ENCODE peak calls at places on chromosomes 5 and 9, in eight cellular contexts. W is SJSA1, U is kidney, M is H7, A is colonic mucosa, R is cardiac fibroblast, C is fibroblast of mammary gland, Z is fibroblast of pulmonary artery. E is an unnamed sample.

GRCh38 chr5:151214614-151215545 is 9.0 kb downstream of the CCDC69 start:
- DNase-seq in R (no peak), A (no peak), M (no peak), Z (no peak), W (no peak), C (no peak), U (no peak), E (no peak)

GRCh38 chr9:83934569-83935275 is 13.5 kb upstream of the KIF27 start:
- DNase-seq in R (peak), W (no peak), A (no peak), U (no peak), Z (peak), C (peak), M (no peak), E (no peak)

GRCh38 chr5:88634014-88634413 is 249.0 kb downstream of the MEF2C start:
- DNase-seq in Z (no peak), A (no peak), R (no peak), W (no peak), U (no peak), M (no peak), C (no peak), E (no peak)

GRCh38 chr5:144028058-144028457 is 142.4 kb downstream of the YIPF5 start:
- DNase-seq in U (no peak), W (no peak), C (peak), M (no peak), Z (peak), A (no peak), R (peak), E (no peak)

GRCh38 chr9:135255843-135256567 is 168.5 kb downstream of the OLFM1 start:
- DNase-seq in U (peak), R (no peak), C (no peak), Z (no peak), W (no peak), A (no peak), M (no peak), E (no peak)

GRCh38 chr9:4297151-4297794 is 2.6 kb downstream of the GLIS3 start:
- DNase-seq in Z (peak), U (peak), A (peak), C (peak), W (peak), M (peak), R (peak), E (peak)

GRCh38 chr9:108835831-108836230 is 20.0 kb downstream of the ACTL7B start:
- DNase-seq in R (peak), M (no peak), Z (no peak), C (no peak), U (no peak), A (no peak), W (no peak), E (no peak)

GRCh38 chr5:168055982-168056381 is 235.5 kb upstream of the WWC1 start:
- DNase-seq in Z (no peak), R (no peak), A (no peak), W (no peak), U (no peak), C (no peak), M (no peak), E (no peak)

GRCh38 chr5:142922223-142922952 is 152.2 kb downstream of the ARHGAP26 start:
- DNase-seq in M (peak), U (no peak), Z (peak), C (peak), W (peak), A (no peak), R (peak), E (no peak)

GRCh38 chr5:66945389-66946349 is 250.9 kb downstream of the CD180 start:
- DNase-seq in W (no peak), U (no peak), C (no peak), A (no peak), R (peak), M (no peak), Z (peak), E (no peak)

GRCh38 chr9:18791074-18791473 is 241.9 kb downstream of the SAXO1 start:
- DNase-seq in U (no peak), W (peak), A (no peak), R (peak), C (no peak), M (peak), Z (peak), E (no peak)

GRCh38 chr9:7234144-7234543 is 476.4 kb downstream of the KDM4C start:
- DNase-seq in C (peak), W (no peak), Z (peak), A (no peak), M (peak), U (no peak), R (peak), E (peak)

GRCh38 chr5:11300736-11301135 is 539.7 kb upstream of the DAP start:
- DNase-seq in M (no peak), Z (no peak), R (no peak), U (no peak), W (no peak), A (no peak), C (no peak), E (no peak)

GRCh38 chr5:140221697-140222223 is 46.8 kb downstream of the CYSTM1 start:
- DNase-seq in W (peak), U (no peak), C (peak), Z (peak), M (no peak), R (peak), A (peak), E (no peak)

GRCh38 chr5:65769539-65769938 is 47.5 kb downstream of the NLN start:
- DNase-seq in U (no peak), R (peak), A (no peak), Z (peak), W (peak), C (peak), M (no peak), E (peak)

GRCh38 chr9:95980262-95981125 is 105.0 kb downstream of the ERCC6L2 start:
- DNase-seq in A (no peak), W (peak), U (no peak), Z (peak), R (peak), M (no peak), C (peak), E (no peak)

GRCh38 chr5:174733836-174734235 is 9.5 kb downstream of the MSX2 start:
- DNase-seq in R (no peak), A (no peak), C (no peak), W (no peak), M (no peak), U (no peak), Z (no peak), E (no peak)

GRCh38 chr5:138467711-138468132 is 2.4 kb downstream of the EGR1 start:
- DNase-seq in M (peak), C (no peak), U (no peak), R (no peak), A (no peak), Z (no peak), W (no peak), E (no peak)

GRCh38 chr5:138469540-138470321 is 4.5 kb downstream of the EGR1 start:
- DNase-seq in U (no peak), A (no peak), W (peak), Z (peak), C (peak), M (no peak), R (peak), E (no peak)

GRCh38 chr5:138466900-138467710 is 1.8 kb downstream of the EGR1 start:
- DNase-seq in Z (peak), A (no peak), W (peak), R (peak), U (peak), M (peak), C (no peak), E (no peak)

GRCh38 chr5:138468966-138469539 is 3.8 kb downstream of the EGR1 start:
- DNase-seq in Z (peak), M (peak), A (no peak), U (no peak), W (peak), R (no peak), C (no peak), E (no peak)

DNA sequence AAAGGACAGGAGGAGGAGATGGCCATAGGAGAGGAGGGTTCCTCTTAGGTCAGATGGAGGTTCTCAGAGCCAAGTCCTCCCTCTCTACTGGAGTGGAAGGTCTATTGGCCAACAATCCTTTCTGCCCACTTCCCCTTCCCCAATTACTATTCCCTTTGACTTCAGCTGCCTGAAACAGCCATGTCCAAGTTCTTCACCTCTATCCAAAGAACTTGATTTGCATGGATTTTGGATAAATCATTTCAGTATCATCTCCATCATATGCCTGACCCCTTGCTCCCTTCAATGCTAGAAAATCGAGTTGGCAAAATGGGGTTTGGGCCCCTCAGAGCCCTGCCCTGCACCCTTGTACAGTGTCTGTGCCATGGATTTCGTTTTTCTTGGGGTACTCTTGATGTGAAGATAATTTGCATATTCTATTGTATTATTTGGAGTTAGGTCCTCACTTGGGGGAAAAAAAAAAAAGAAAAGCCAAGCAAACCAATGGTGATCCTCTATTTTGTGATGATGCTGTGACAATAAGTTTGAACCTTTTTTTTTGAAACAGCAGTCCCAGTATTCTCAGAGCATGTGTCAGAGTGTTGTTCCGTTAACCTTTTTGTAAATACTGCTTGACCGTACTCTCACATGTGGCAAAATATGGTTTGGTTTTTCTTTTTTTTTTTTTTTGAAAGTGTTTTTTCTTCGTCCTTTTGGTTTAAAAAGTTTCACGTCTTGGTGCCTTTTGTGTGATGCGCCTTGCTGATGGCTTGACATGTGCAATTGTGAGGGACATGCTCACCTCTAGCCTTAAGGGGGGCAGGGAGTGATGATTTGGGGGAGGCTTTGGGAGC is 3.1 kb downstream of the EGR1 start:
- DNase-seq in A (no peak), Z (peak), W (peak), M (no peak), R (peak), U (no peak), C (no peak), E (no peak)
- H3K4me3 ChIP-seq in A (no peak), Z (peak), W (no peak), M (no peak), R (no peak), U (peak), C (no peak), E (peak)

GRCh38 chr9:23830949-23831730 is 5.1 kb upstream of the ELAVL2 start:
- DNase-seq in A (no peak), U (no peak), R (no peak), M (no peak), Z (no peak), C (no peak), W (no peak), E (no peak)
- H3K4me3 ChIP-seq in A (no peak), U (no peak), R (no peak), M (peak), Z (no peak), C (no peak), W (no peak), E (no peak)

DNA sequence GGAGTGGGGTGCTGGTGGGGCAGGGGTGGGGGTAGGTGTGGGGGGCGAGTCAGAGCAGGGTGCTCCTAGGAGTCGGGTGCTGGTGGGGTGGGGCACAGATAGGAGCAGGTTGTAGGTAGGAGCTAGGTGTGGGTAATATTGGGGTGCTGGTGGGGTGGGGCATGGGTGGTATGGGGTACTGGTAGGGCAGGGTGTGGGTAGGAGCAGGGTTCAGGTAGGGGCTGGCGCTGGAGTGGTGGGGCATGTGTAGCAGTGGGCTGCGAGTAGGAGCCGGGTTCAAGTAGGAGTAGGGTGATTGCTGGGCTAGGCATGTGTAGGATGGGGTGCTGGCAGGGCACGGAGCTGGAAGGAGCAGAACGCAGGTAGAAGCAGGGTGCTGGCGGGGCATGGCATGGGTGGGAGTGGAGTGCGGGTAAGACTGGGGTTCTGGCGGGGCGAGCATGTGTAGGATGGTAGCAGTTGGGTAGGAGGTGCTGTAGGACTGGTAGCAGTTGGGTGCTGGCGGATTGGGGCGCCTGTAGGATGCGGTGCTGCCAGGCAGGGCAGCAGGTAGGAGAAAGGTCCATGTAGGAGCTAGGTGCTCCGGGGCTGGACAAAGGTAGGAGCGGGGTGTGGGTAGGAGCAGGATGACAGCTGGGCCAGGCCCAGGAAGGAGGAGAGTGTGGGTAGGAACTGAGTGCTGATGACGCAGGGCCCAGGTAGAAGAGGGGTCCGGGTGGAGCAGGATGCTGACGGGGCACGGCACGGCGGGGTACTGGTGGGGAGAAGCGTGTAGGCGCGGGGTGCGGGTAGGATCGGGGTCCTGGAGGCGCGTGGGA is 105.5 kb upstream of the SIMC1 start:
- DNase-seq in C (no peak), M (no peak), R (no peak), W (no peak), Z (no peak), A (no peak), U (peak), E (no peak)
- H3K4me3 ChIP-seq in C (no peak), M (peak), R (no peak), W (no peak), Z (no peak), A (no peak), U (no peak), E (no peak)

GRCh38 chr5:136087961-136088871 is 44.4 kb upstream of the SMAD5 start:
- DNase-seq in A (peak), W (peak), C (peak), Z (peak), U (peak), R (peak), M (no peak), E (no peak)
- H3K4me3 ChIP-seq in A (no peak), W (no peak), C (no peak), Z (peak), U (no peak), R (no peak), M (no peak), E (no peak)

GRCh38 chr5:73452215-73452614 is 3.6 kb upstream of the FOXD1 start:
- DNase-seq in A (no peak), W (no peak), M (no peak), Z (no peak), U (no peak), R (no peak), C (no peak), E (no peak)
- H3K4me3 ChIP-seq in A (no peak), W (no peak), M (no peak), Z (no peak), U (no peak), R (no peak), C (no peak), E (no peak)

DNA sequence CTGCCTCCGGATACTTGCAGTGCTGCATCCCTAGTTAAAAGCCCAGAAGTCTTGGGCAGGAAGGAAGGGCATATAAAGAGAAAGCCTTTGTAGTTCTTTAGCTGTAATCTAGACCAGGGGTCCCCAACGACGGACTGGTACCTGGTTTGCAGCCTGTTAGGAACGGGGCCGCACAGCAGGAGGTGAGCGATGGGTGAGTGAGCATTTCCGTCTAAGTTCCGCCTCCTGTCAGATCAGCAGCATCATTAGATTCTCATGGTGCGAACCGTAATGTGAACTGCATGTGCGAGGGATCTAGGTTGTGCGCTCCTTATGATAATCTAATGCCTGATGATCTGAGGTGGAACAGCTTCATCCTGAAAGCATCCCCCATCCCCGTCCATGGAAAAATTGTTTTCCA is 1.6 kb upstream of the SMIM15 start:
- DNase-seq in C (no peak), U (no peak), A (no peak), Z (no peak), R (no peak), W (no peak), M (peak), E (no peak)
- H3K4me3 ChIP-seq in C (no peak), U (peak), A (no peak), Z (no peak), R (no peak), W (no peak), M (no peak), E (peak)

GRCh38 chr5:122699226-122699625 is 75.7 kb upstream of the SNX2 start:
- DNase-seq in W (peak), R (no peak), Z (no peak), U (no peak), M (no peak), C (peak), A (no peak), E (peak)

GRCh38 chr5:122693963-122694362 is 80.9 kb upstream of the SNX2 start:
- DNase-seq in C (no peak), R (no peak), U (no peak), Z (no peak), M (no peak), A (no peak), W (no peak), E (no peak)

GRCh38 chr5:122701640-122702523 is 73.0 kb upstream of the SNX2 start:
- DNase-seq in W (no peak), M (no peak), R (no peak), A (no peak), C (no peak), Z (no peak), U (no peak), E (no peak)

GRCh38 chr5:122694884-122695283 is 80.0 kb upstream of the SNX2 start:
- DNase-seq in W (peak), A (no peak), U (no peak), M (no peak), Z (no peak), R (no peak), C (no peak), E (no peak)

DNA sequence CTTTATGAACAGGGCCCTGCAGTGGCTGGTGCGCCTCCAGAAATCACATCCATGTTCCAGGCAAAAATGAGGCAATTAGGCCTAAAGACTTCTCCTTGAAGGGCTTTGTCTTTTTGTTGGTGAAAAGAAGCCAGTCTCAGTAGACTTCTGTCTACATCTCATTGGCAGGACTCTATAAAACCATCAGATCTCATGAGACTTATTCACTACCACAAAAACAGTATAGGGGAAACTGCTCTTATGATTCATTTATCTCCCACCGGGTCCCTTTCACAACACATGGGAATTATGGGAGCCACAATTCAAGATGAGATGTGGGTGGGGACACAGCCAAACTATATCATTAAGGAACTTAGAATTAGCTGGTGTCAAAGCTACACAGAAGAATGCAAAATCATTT is 77.7 kb upstream of the SNX2 start:
- DNase-seq in W (no peak), M (no peak), A (no peak), C (peak), U (no peak), Z (no peak), R (peak), E (no peak)
- H3K4me3 ChIP-seq in W (no peak), M (no peak), A (no peak), C (no peak), U (no peak), Z (no peak), R (no peak), E (no peak)